ENCODE peak calls at places on chromosomes 13 and 19, in four cellular contexts. E is HepG2, H is K562, T is GM12878. X is an unnamed sample.

GRCh38 chr13:24631922-24632321 is 48.3 kb upstream of the ATP12A start:
- DNase-seq in E (no peak), T (no peak), H (no peak), X (no peak)

GRCh38 chr13:102651892-102652291 is 43.0 kb downstream of the METTL21C start:
- DNase-seq in T (no peak), H (no peak), E (no peak), X (no peak)

GRCh38 chr13:114054269-114054668 is 78.2 kb downstream of the RASA3 start:
- DNase-seq in T (no peak), H (peak; percentile 86), E (no peak), X (no peak)

GRCh38 chr19:54096642-54097106 is 3.9 kb downstream of the OSCAR start:
- DNase-seq in H (peak; percentile 57), T (no peak), E (no peak), X (peak; percentile 79)

GRCh38 chr13:67238277-67238859 is 8.2 kb upstream of the PCDH9 start:
- DNase-seq in H (peak; percentile 9), E (peak; percentile 16), T (no peak), X (no peak)

GRCh38 chr13:48253849-48254248 is 20.8 kb downstream of the ITM2B start:
- DNase-seq in T (no peak), H (no peak), E (peak; percentile 76), X (no peak)

GRCh38 chr13:41670873-41671443 is 213.6 kb downstream of the RGCC start:
- DNase-seq in H (no peak), T (no peak), E (no peak), X (no peak)

GRCh38 chr13:50993371-50993770 is 83.8 kb downstream of the RNASEH2B start:
- DNase-seq in E (no peak), H (no peak), T (no peak), X (no peak)

GRCh38 chr13:84121456-84121855 is 239.2 kb upstream of the SLITRK1 start:
- DNase-seq in H (no peak), E (no peak), T (no peak), X (no peak)

GRCh38 chr13:74301200-74302063 is 167.2 kb upstream of the KLF12 start:
- DNase-seq in E (no peak), H (no peak), T (no peak), X (no peak)

GRCh38 chr13:74290324-74290773 is 156.1 kb upstream of the KLF12 start:
- DNase-seq in E (peak; percentile 9), H (no peak), T (no peak), X (no peak)

GRCh38 chr13:111943229-111943795 is 123.6 kb upstream of the SOX1 start:
- DNase-seq in H (no peak), E (no peak), T (no peak), X (no peak)

GRCh38 chr13:23427342-23428182 is 5.9 kb downstream of the SACS start:
- DNase-seq in T (no peak), H (no peak), E (peak; percentile 5), X (peak; percentile 26)

GRCh38 chr13:33918199-33918932 is 100.4 kb downstream of the RFC3 start:
- DNase-seq in T (no peak), H (no peak), E (no peak), X (no peak)

GRCh38 chr19:53455828-53456227 is 11.7 kb upstream of the ZNF813 start:
- DNase-seq in T (no peak), H (no peak), E (no peak), X (no peak)

GRCh38 chr13:101565327-101565726 is 112.9 kb downstream of the ITGBL1 start:
- DNase-seq in T (no peak), H (no peak), E (no peak), X (no peak)

GRCh38 chr13:40094056-40094455 is 438.6 kb downstream of the COG6 start:
- DNase-seq in T (no peak), E (no peak), H (no peak), X (no peak)

GRCh38 chr19:4447327-4448146 is 10.1 kb downstream of the UBXN6 start:
- DNase-seq in H (no peak), T (no peak), E (no peak), X (no peak)

GRCh38 chr19:55176116-55176515 is 4.0 kb downstream of the SYT5 start:
- DNase-seq in T (no peak), H (peak; percentile 44), E (no peak), X (no peak)

GRCh38 chr13:111602874-111603273 is 282.4 kb downstream of the TEX29 start:
- DNase-seq in T (no peak), H (no peak), E (no peak), X (no peak)

GRCh38 chr19:46303345-46303701 is 6.5 kb downstream of the HIF3A start:
- DNase-seq in E (no peak), H (no peak), T (no peak), X (no peak)

GRCh38 chr13:39102981-39103490 is 64.8 kb downstream of the NHLRC3 start:
- DNase-seq in E (no peak), T (no peak), H (no peak), X (no peak)

GRCh38 chr19:20472854-20473253 is 92.7 kb downstream of the ZNF737 start:
- DNase-seq in E (no peak), H (peak; percentile 0), T (no peak), X (no peak)

GRCh38 chr19:17475541-17476115 is 5.3 kb downstream of the SLC27A1 start:
- DNase-seq in H (no peak), T (no peak), E (peak; percentile 93), X (no peak)

GRCh38 chr19:42129399-42130253 is 2.6 kb downstream of the POU2F2 start:
- DNase-seq in E (no peak), T (peak; percentile 93), H (no peak), X (no peak)

GRCh38 chr19:36686365-36687213 is 823 bp upstream of the ZNF567 start:
- DNase-seq in H (peak; percentile 9), T (no peak), E (no peak), X (no peak)

GRCh38 chr19:41753159-41753558 is 2.2 kb upstream of the CEACAM6 start:
- DNase-seq in H (peak; percentile 63), E (peak; percentile 6), T (no peak), X (peak; percentile 65)

GRCh38 chr13:52405767-52406494 is at the start of gene THSD1:
- DNase-seq in T (no peak), E (no peak), H (no peak), X (peak; percentile 40)

GRCh38 chr19:53621885-53622710 is 9.7 kb upstream of the DPRX start:
- DNase-seq in H (no peak), T (no peak), E (peak; percentile 56), X (peak; percentile 66)

GRCh38 chr13:102903659-102904407 is 58.0 kb downstream of the ERCC5 start:
- DNase-seq in E (no peak), T (no peak), H (peak; percentile 7), X (peak; percentile 3)

GRCh38 chr13:39881887-39882286 is 226.4 kb downstream of the COG6 start:
- DNase-seq in E (no peak), T (no peak), H (no peak), X (no peak)

GRCh38 chr19:8567522-8568172 is 9.6 kb downstream of the MYO1F start:
- DNase-seq in H (no peak), T (no peak), E (no peak), X (no peak)

GRCh38 chr19:3701200-3701599 is 932 bp upstream of the PIP5K1C start:
- DNase-seq in H (no peak), T (no peak), E (no peak), X (no peak)

GRCh38 chr13:51623473-51623872 is 39.2 kb downstream of the WDFY2 start:
- DNase-seq in T (no peak), E (no peak), H (no peak), X (no peak)

GRCh38 chr13:23202383-23202782 is 21.6 kb downstream of the SGCG start:
- DNase-seq in H (no peak), E (no peak), T (no peak), X (no peak)

GRCh38 chr19:29259153-29259552 is 46.2 kb upstream of the UQCRFS1 start:
- DNase-seq in H (peak; percentile 34), T (no peak), E (no peak), X (peak; percentile 51)

DNA sequence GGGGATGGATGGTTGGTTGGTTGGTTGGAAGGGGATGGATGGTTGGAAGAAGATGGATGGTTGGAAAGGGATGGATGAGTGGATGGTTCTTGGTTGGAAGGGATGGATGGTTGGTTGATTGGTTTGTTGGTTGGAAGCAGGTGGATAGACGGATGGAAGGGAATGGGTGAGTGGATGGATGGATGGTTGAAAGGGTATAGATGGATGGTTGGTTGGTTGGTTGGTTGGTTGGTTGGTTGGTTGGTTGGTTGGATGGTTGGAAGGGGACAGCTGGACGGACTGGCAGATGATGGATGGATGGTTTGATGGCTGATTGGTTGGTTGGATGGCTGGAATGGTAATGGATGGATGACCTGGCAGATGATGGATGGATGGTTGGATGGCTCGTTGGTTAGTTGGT is 11.8 kb upstream of the HSH2D start:
- DNase-seq in T (no peak), H (no peak), E (no peak), X (no peak)
- TF ChIP-seq MYC in T (no peak), H (no peak), E (no peak), X (no peak)

GRCh38 chr13:28410096-28410495 is 84.8 kb downstream of the FLT1 start:
- DNase-seq in H (peak; percentile 15), E (no peak), T (no peak), X (no peak)
- TF ChIP-seq CHD4 in H (no peak), E (no peak), T (no peak), X (no peak)

GRCh38 chr19:58332697-58333096 is 5.9 kb downstream of the ZSCAN22 start:
- DNase-seq in T (no peak), E (no peak), H (no peak), X (no peak)
- TF ChIP-seq MYC in T (no peak), E (no peak), H (no peak), X (no peak)

DNA sequence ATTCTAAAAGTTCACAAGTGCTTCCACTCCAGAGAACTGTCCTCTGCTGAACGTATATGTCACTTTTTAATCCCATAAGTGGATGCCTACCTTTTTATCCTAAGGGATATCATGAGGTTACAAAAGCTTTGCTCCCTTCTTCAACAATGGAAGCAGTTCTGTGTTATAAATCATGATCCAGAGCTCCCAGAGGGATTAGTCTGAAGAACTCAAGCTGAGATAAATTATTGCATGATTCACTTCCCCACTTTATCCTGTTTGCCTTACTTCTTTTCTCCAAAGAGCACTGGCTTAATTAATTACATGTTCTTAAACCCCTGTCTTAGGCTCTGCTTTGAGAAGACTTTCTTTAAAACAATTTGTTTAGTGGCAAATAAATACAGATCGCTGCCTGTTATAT is 246.7 kb downstream of the PCDH17 start:
- DNase-seq in T (no peak), E (no peak), H (no peak), X (no peak)
- TF ChIP-seq CHD4 in T (no peak), E (no peak), H (no peak), X (no peak)

GRCh38 chr13:105611424-105611823 is 924.0 kb downstream of the EFNB2 start:
- DNase-seq in T (no peak), E (no peak), H (no peak), X (no peak)
- TF ChIP-seq MYC in T (no peak), E (no peak), H (no peak), X (no peak)

DNA sequence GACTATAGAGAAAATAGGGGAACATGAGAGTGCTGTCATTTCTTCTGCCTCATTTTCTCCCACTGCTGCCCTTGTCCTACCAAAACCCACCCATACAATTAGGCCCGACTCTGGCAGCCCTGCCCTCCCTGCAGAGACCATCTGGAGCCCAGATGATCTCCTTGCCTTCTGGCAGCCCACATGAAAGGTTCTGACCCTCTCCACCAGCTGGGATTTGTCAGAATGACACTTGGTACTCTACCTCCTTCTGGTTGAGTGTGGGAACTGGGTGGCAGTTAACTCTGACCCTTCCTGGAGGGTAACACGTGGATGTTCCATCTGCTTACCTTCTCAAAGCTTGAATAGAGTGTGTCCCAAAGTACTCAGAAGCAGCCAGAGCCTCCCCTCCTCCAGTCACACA is 21.0 kb upstream of the SIAH3 start:
- DNase-seq in H (no peak), E (no peak), T (no peak), X (no peak)
- TF ChIP-seq CHD4 in H (no peak), E (no peak), T (no peak), X (no peak)

GRCh38 chr13:76226941-76227340 is 590.8 kb downstream of the LMO7 start:
- DNase-seq in E (no peak), H (no peak), T (no peak), X (no peak)
- TF ChIP-seq MYC in E (no peak), H (no peak), T (no peak), X (no peak)